ENCODE peak calls at places on chromosomes 13 and 19, in ten cellular contexts. O, L, Y, K, E, U, D, R, M and X are unnamed samples.

GRCh38 chr19:4369109-4369887 is 25.9 kb downstream of the MPND start:
- DNase-seq in O (no peak), L (no peak), Y (peak; percentile 76), K (no peak), E (no peak), U (peak; percentile 89), D (peak; percentile 50), R (peak; percentile 82), M (peak; percentile 90), X (no peak)

GRCh38 chr13:79915386-79915785 is 425.5 kb downstream of the SPRY2 start:
- DNase-seq in O (no peak), L (no peak), Y (no peak), K (peak; percentile 83), E (no peak), U (no peak), D (no peak), R (no peak), M (no peak), X (no peak)

GRCh38 chr13:102774210-102774560 is 599 bp upstream of the TEX30 start:
- DNase-seq in O (no peak), L (no peak), Y (no peak), K (no peak), E (no peak), U (peak; percentile 3), D (no peak), R (no peak), M (no peak), X (no peak)

GRCh38 chr13:83621765-83622421 is 260.4 kb downstream of the SLITRK1 start:
- DNase-seq in O (no peak), L (no peak), Y (no peak), K (no peak), E (no peak), U (no peak), D (no peak), R (no peak), M (no peak), X (no peak)

GRCh38 chr19:3813473-3814392 is 27.6 kb upstream of the MATK start:
- DNase-seq in O (no peak), L (no peak), Y (no peak), K (no peak), E (no peak), U (peak; percentile 35), D (no peak), R (peak; percentile 24), M (no peak), X (no peak)

GRCh38 chr13:61148691-61149332 is 266.8 kb downstream of the PCDH20 start:
- DNase-seq in O (no peak), L (no peak), Y (no peak), K (no peak), E (no peak), U (no peak), D (no peak), R (no peak), M (no peak), X (no peak)

GRCh38 chr13:42967660-42968059 is 24.4 kb downstream of the EPSTI1 start:
- DNase-seq in O (peak; percentile 36), L (no peak), Y (no peak), K (no peak), E (no peak), U (no peak), D (no peak), R (no peak), M (no peak), X (no peak)

GRCh38 chr13:112748947-112749346 is 59.1 kb downstream of the ATP11A start:
- DNase-seq in O (peak; percentile 38), L (peak; percentile 58), Y (no peak), K (no peak), E (peak; percentile 60), U (no peak), D (no peak), R (no peak), M (no peak), X (no peak)

GRCh38 chr13:48263196-48263595 is 30.2 kb downstream of the ITM2B start:
- DNase-seq in O (no peak), L (no peak), Y (no peak), K (no peak), E (no peak), U (no peak), D (no peak), R (no peak), M (no peak), X (no peak)

GRCh38 chr19:30664358-30665058 is 292.3 kb downstream of the ZNF536 start:
- DNase-seq in O (peak; percentile 5), L (peak; percentile 75), Y (no peak), K (no peak), E (peak; percentile 43), U (no peak), D (no peak), R (peak; percentile 54), M (no peak), X (no peak)

GRCh38 chr13:99415851-99416331 is 85.4 kb upstream of the TM9SF2 start:
- DNase-seq in O (no peak), L (no peak), Y (peak; percentile 71), K (no peak), E (no peak), U (peak; percentile 88), D (peak; percentile 54), R (no peak), M (no peak), X (no peak)

GRCh38 chr13:50485979-50486935 is 357.2 kb downstream of the DLEU7 start:
- DNase-seq in O (peak; percentile 66), L (no peak), Y (no peak), K (peak; percentile 4), E (no peak), U (no peak), D (no peak), R (peak; percentile 65), M (no peak), X (no peak)

GRCh38 chr19:9565900-9566705 is 18.2 kb downstream of the ZNF121 start:
- DNase-seq in O (peak; percentile 15), L (no peak), Y (no peak), K (no peak), E (no peak), U (no peak), D (no peak), R (peak; percentile 68), M (no peak), X (no peak)

GRCh38 chr19:53308339-53308811 is 25.2 kb upstream of the ZNF845 start:
- DNase-seq in O (no peak), L (no peak), Y (peak; percentile 8), K (no peak), E (no peak), U (peak; percentile 34), D (no peak), R (no peak), M (no peak), X (no peak)

GRCh38 chr13:96052655-96053002 is 572 bp downstream of the UGGT2 start:
- DNase-seq in O (peak; percentile 60), L (no peak), Y (no peak), K (no peak), E (no peak), U (no peak), D (no peak), R (peak; percentile 75), M (peak; percentile 28), X (peak; percentile 7)

GRCh38 chr19:7099597-7099921 is 30.1 kb downstream of the ZNF557 start:
- DNase-seq in O (no peak), L (no peak), Y (no peak), K (no peak), E (no peak), U (no peak), D (no peak), R (no peak), M (no peak), X (peak; percentile 26)

GRCh38 chr13:27658569-27658968 is 36.9 kb downstream of the POLR1D start:
- DNase-seq in O (peak; percentile 76), L (no peak), Y (no peak), K (no peak), E (no peak), U (no peak), D (no peak), R (no peak), M (no peak), X (peak; percentile 18)